ENCODE peak calls at places on chromosomes 11 and 22, in six cellular contexts. One of them, this sample, is unnamed.

GRCh38 chr22:26023104-26023775 is 146.0 kb upstream of the SEZ6L start:
- DNase-seq in B cell: no peak
- DNase-seq in cardiac muscle cell: no peak
- DNase-seq in foreskin keratinocyte: no peak
- DNase-seq in heart left ventricle: no peak
- DNase-seq in cardiac fibroblast: no peak
- DNase-seq in this sample: no peak

GRCh38 chr22:49848690-49849160 is 4.9 kb upstream of the ZBED4 start:
- DNase-seq in B cell: no peak
- DNase-seq in cardiac muscle cell: no peak
- DNase-seq in foreskin keratinocyte: no peak
- DNase-seq in heart left ventricle: no peak
- DNase-seq in cardiac fibroblast: no peak
- DNase-seq in this sample: no peak

GRCh38 chr11:117473692-117474091 is 146.0 kb downstream of the CEP164 start:
- DNase-seq in B cell: no peak
- DNase-seq in cardiac muscle cell: no peak
- DNase-seq in foreskin keratinocyte: peak
- DNase-seq in heart left ventricle: no peak
- DNase-seq in cardiac fibroblast: no peak
- DNase-seq in this sample: no peak

GRCh38 chr11:108286956-108287355 is 64.1 kb downstream of the ATM start:
- DNase-seq in B cell: no peak
- DNase-seq in cardiac muscle cell: no peak
- DNase-seq in foreskin keratinocyte: no peak
- DNase-seq in heart left ventricle: no peak
- DNase-seq in cardiac fibroblast: no peak
- DNase-seq in this sample: no peak

GRCh38 chr11:73271936-73272679 is at the start of gene P2RY6:
- DNase-seq in B cell: peak
- DNase-seq in cardiac muscle cell: peak
- DNase-seq in foreskin keratinocyte: peak
- DNase-seq in heart left ventricle: peak
- DNase-seq in cardiac fibroblast: peak
- DNase-seq in this sample: no peak

GRCh38 chr11:95230054-95231034 is 658 bp downstream of the SESN3 start:
- DNase-seq in B cell: peak
- DNase-seq in cardiac muscle cell: peak
- DNase-seq in foreskin keratinocyte: peak
- DNase-seq in heart left ventricle: peak
- DNase-seq in cardiac fibroblast: peak
- DNase-seq in this sample: peak

GRCh38 chr11:131253885-131254204 is 116.6 kb upstream of the NTM start:
- DNase-seq in B cell: no peak
- DNase-seq in cardiac muscle cell: no peak
- DNase-seq in foreskin keratinocyte: no peak
- DNase-seq in heart left ventricle: no peak
- DNase-seq in cardiac fibroblast: no peak
- DNase-seq in this sample: no peak

GRCh38 chr11:47938791-47939560 is 41.4 kb upstream of the PTPRJ start:
- DNase-seq in B cell: no peak
- DNase-seq in cardiac muscle cell: no peak
- DNase-seq in foreskin keratinocyte: no peak
- DNase-seq in heart left ventricle: no peak
- DNase-seq in cardiac fibroblast: no peak
- DNase-seq in this sample: no peak

GRCh38 chr11:112590778-112591177 is 330.1 kb upstream of the PLET1 start:
- DNase-seq in B cell: no peak
- DNase-seq in cardiac muscle cell: no peak
- DNase-seq in foreskin keratinocyte: peak
- DNase-seq in heart left ventricle: no peak
- DNase-seq in cardiac fibroblast: peak
- DNase-seq in this sample: no peak

GRCh38 chr11:96155627-96156378 is 187.2 kb downstream of the MAML2 start:
- DNase-seq in B cell: no peak
- DNase-seq in cardiac muscle cell: peak
- DNase-seq in foreskin keratinocyte: peak
- DNase-seq in heart left ventricle: peak
- DNase-seq in cardiac fibroblast: peak
- DNase-seq in this sample: no peak

GRCh38 chr22:17954200-17954859 is 70.0 kb downstream of the MICAL3 start:
- DNase-seq in B cell: no peak
- DNase-seq in cardiac muscle cell: no peak
- DNase-seq in foreskin keratinocyte: no peak
- DNase-seq in heart left ventricle: no peak
- DNase-seq in cardiac fibroblast: no peak
- DNase-seq in this sample: no peak

GRCh38 chr22:24555160-24555495 is 190 bp upstream of the GUCD1 start:
- DNase-seq in B cell: peak
- DNase-seq in cardiac muscle cell: peak
- DNase-seq in foreskin keratinocyte: peak
- DNase-seq in heart left ventricle: peak
- DNase-seq in cardiac fibroblast: peak
- DNase-seq in this sample: peak

DNA sequence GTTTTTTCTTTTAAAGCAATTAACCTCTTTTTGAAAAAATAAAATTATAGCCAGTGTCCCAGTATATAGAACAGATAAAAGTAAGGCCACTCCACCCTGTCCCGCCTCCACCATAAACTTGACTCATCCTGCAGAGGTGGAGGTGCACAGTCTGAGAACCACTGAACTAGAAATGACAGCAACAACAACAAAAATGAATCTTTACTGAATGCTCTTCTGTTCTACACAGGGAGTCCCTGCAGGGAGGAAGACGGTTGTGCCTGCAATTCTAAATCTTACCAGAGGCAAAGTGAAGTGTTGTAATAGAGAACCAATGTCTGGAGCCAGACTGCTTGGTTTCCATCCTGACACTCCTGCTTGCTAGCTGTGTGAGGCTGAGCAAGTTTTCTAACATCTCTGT is 162.3 kb downstream of the FBXO7 start:
- DNase-seq in B cell: no peak
- DNase-seq in cardiac muscle cell: no peak
- DNase-seq in foreskin keratinocyte: peak
- DNase-seq in heart left ventricle: no peak
- DNase-seq in cardiac fibroblast: no peak
- DNase-seq in this sample: no peak
- TF ChIP-seq CTCF in B cell: no peak
- TF ChIP-seq CTCF in cardiac muscle cell: no peak
- TF ChIP-seq CTCF in foreskin keratinocyte: no peak
- TF ChIP-seq CTCF in heart left ventricle: no peak
- TF ChIP-seq CTCF in cardiac fibroblast: no peak
- TF ChIP-seq CTCF in this sample: no peak

GRCh38 chr11:19539861-19540260 is 172.8 kb upstream of the NAV2 start:
- DNase-seq in B cell: no peak
- DNase-seq in cardiac muscle cell: no peak
- DNase-seq in foreskin keratinocyte: no peak
- DNase-seq in heart left ventricle: no peak
- DNase-seq in cardiac fibroblast: no peak
- DNase-seq in this sample: no peak

GRCh38 chr11:19537803-19538453 is 174.7 kb upstream of the NAV2 start:
- DNase-seq in B cell: no peak
- DNase-seq in cardiac muscle cell: no peak
- DNase-seq in foreskin keratinocyte: peak
- DNase-seq in heart left ventricle: no peak
- DNase-seq in cardiac fibroblast: no peak
- DNase-seq in this sample: no peak

GRCh38 chr11:19530505-19530904 is 182.1 kb upstream of the NAV2 start:
- DNase-seq in B cell: no peak
- DNase-seq in cardiac muscle cell: no peak
- DNase-seq in foreskin keratinocyte: no peak
- DNase-seq in heart left ventricle: no peak
- DNase-seq in cardiac fibroblast: no peak
- DNase-seq in this sample: no peak

DNA sequence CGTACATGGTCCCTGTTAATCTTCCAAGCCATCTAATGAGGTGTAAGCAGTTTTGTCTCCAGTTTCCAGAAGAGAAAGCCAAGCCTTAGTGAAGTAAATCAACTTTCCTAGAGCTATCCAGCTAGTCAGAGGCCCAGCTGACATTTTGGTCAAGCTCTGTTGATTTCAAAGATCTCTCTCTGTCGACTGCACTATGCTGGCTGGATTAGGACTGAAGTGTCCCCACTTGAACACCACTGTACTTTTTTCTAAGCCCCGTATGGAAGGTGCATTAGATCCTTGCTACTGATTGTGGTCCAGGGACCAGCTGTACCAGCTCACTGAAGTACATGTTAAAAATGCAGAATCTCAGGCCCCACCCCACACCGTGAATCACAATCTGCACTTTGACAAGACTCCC is 176.5 kb upstream of the NAV2 start:
- DNase-seq in B cell: no peak
- DNase-seq in cardiac muscle cell: no peak
- DNase-seq in foreskin keratinocyte: no peak
- DNase-seq in heart left ventricle: no peak
- DNase-seq in cardiac fibroblast: no peak
- DNase-seq in this sample: no peak
- TF ChIP-seq CTCF in B cell: no peak
- TF ChIP-seq CTCF in cardiac muscle cell: no peak
- TF ChIP-seq CTCF in foreskin keratinocyte: no peak
- TF ChIP-seq CTCF in heart left ventricle: no peak
- TF ChIP-seq CTCF in cardiac fibroblast: no peak
- TF ChIP-seq CTCF in this sample: no peak

GRCh38 chr22:31969789-31970489 is 25.6 kb downstream of the YWHAH start:
- DNase-seq in B cell: peak
- DNase-seq in cardiac muscle cell: peak
- DNase-seq in foreskin keratinocyte: peak
- DNase-seq in heart left ventricle: peak
- DNase-seq in cardiac fibroblast: peak
- DNase-seq in this sample: peak
- TF ChIP-seq CTCF in B cell: no peak
- TF ChIP-seq CTCF in cardiac muscle cell: peak
- TF ChIP-seq CTCF in foreskin keratinocyte: peak
- TF ChIP-seq CTCF in heart left ventricle: peak
- TF ChIP-seq CTCF in cardiac fibroblast: peak
- TF ChIP-seq CTCF in this sample: no peak

DNA sequence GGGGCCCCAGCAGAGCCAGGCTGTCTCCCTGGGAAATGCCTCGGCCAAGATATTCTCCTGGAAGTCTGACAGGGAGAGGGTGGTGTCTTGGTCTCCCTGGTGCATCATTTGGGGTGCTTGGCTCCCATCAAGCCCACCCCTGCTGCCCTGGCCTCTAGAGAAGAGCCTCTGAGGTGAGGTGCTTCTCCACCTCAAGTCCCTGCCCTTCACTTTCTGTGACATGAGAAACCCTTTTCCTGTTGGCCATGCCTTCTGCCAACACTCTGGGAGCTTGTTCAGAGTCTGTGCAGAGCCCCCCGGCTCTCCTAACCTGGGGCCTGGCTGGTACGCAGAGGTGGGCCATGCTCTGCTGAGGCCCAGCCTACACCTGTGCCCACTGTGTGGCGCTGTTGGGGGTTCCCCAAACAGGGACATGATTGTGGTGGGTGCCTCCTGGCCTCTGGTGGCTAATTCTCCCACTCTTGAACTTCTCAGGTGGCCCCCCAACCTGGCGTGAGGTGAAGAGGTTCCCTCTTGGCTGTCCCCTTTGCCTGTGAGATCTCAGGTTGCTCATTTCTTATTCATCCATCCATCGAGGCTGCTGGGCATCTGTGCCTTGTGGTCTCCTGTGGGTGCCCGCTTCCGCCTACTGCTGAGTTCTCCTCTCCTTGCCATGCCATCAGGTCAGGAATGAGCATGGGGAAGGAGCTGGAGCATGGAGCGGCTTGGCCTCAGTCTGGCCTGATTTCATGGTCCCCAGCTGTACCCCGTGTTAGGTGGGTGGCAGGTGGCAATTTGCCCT is 19.2 kb upstream of the DGCR8 start:
- DNase-seq in B cell: no peak
- DNase-seq in cardiac muscle cell: no peak
- DNase-seq in foreskin keratinocyte: no peak
- DNase-seq in heart left ventricle: no peak
- DNase-seq in cardiac fibroblast: no peak
- DNase-seq in this sample: no peak
- TF ChIP-seq CTCF in B cell: no peak
- TF ChIP-seq CTCF in cardiac muscle cell: no peak
- TF ChIP-seq CTCF in foreskin keratinocyte: no peak
- TF ChIP-seq CTCF in heart left ventricle: no peak
- TF ChIP-seq CTCF in cardiac fibroblast: no peak
- TF ChIP-seq CTCF in this sample: no peak

GRCh38 chr11:99739464-99740089 is 718.8 kb downstream of the CNTN5 start:
- DNase-seq in B cell: no peak
- DNase-seq in cardiac muscle cell: peak
- DNase-seq in foreskin keratinocyte: peak
- DNase-seq in heart left ventricle: no peak
- DNase-seq in cardiac fibroblast: peak
- DNase-seq in this sample: no peak
- TF ChIP-seq CTCF in B cell: peak
- TF ChIP-seq CTCF in cardiac muscle cell: peak
- TF ChIP-seq CTCF in foreskin keratinocyte: peak
- TF ChIP-seq CTCF in heart left ventricle: peak
- TF ChIP-seq CTCF in cardiac fibroblast: peak
- TF ChIP-seq CTCF in this sample: no peak

GRCh38 chr22:45134313-45134712 is 29.4 kb upstream of the NUP50 start:
- DNase-seq in B cell: no peak
- DNase-seq in cardiac muscle cell: no peak
- DNase-seq in foreskin keratinocyte: no peak
- DNase-seq in heart left ventricle: no peak
- DNase-seq in cardiac fibroblast: no peak
- DNase-seq in this sample: no peak
- TF ChIP-seq CTCF in B cell: no peak
- TF ChIP-seq CTCF in cardiac muscle cell: no peak
- TF ChIP-seq CTCF in foreskin keratinocyte: no peak
- TF ChIP-seq CTCF in heart left ventricle: no peak
- TF ChIP-seq CTCF in cardiac fibroblast: no peak
- TF ChIP-seq CTCF in this sample: no peak

GRCh38 chr11:39367526-39367925 is 2091.9 kb downstream of the LRRC4C start:
- DNase-seq in B cell: no peak
- DNase-seq in cardiac muscle cell: no peak
- DNase-seq in foreskin keratinocyte: no peak
- DNase-seq in heart left ventricle: no peak
- DNase-seq in cardiac fibroblast: no peak
- DNase-seq in this sample: no peak

GRCh38 chr11:39365809-39366436 is 2093.5 kb downstream of the LRRC4C start:
- DNase-seq in B cell: no peak
- DNase-seq in cardiac muscle cell: no peak
- DNase-seq in foreskin keratinocyte: peak
- DNase-seq in heart left ventricle: no peak
- DNase-seq in cardiac fibroblast: peak
- DNase-seq in this sample: no peak

GRCh38 chr11:39361557-39361956 is 2097.9 kb downstream of the LRRC4C start:
- DNase-seq in B cell: no peak
- DNase-seq in cardiac muscle cell: no peak
- DNase-seq in foreskin keratinocyte: no peak
- DNase-seq in heart left ventricle: no peak
- DNase-seq in cardiac fibroblast: no peak
- DNase-seq in this sample: no peak
- TF ChIP-seq CTCF in B cell: no peak
- TF ChIP-seq CTCF in cardiac muscle cell: no peak
- TF ChIP-seq CTCF in foreskin keratinocyte: no peak
- TF ChIP-seq CTCF in heart left ventricle: no peak
- TF ChIP-seq CTCF in cardiac fibroblast: no peak
- TF ChIP-seq CTCF in this sample: no peak